ENCODE peak calls at places on chromosomes 2 and 18, in seven cellular contexts. U is pancreas; N is CD4-positive, CD25-positive, alpha-beta regulatory T cell; B is endothelial cell of umbilical vein; S is left lung; V is psoas muscle; M is adrenal gland. D is an unnamed sample.
A peak's percentile ranks its signal among the peaks of the same experiment; 100 is the strongest.

GRCh38 chr2:238060096-238060541 is 682 bp upstream of the SCLY start:
- DNase-seq in U (no peak), N (no peak), B (no peak), S (no peak), V (no peak), M (peak; percentile 46), D (no peak)

GRCh38 chr2:55524884-55525437 is 5.4 kb downstream of the CFAP36 start:
- DNase-seq in U (peak; percentile 32), N (no peak), B (no peak), S (no peak), V (no peak), M (no peak), D (no peak)

GRCh38 chr18:62741584-62741983 is 26.2 kb downstream of the PHLPP1 start:
- DNase-seq in U (no peak), N (no peak), B (no peak), S (no peak), V (no peak), M (no peak), D (no peak)

GRCh38 chr2:69054431-69054830 is 41.5 kb downstream of the ANTXR1 start:
- DNase-seq in U (no peak), N (no peak), B (no peak), S (no peak), V (no peak), M (no peak), D (no peak)

GRCh38 chr18:13823707-13824395 is at the start of gene MC5R:
- DNase-seq in U (peak; percentile 65), N (peak; percentile 44), B (peak; percentile 53), S (peak; percentile 91), V (peak; percentile 65), M (peak; percentile 71), D (peak; percentile 82)

GRCh38 chr2:206064077-206064476 is 21.9 kb downstream of the INO80D start:
- DNase-seq in U (no peak), N (no peak), B (no peak), S (no peak), V (no peak), M (no peak), D (no peak)

GRCh38 chr2:138516030-138516704 is 14.6 kb downstream of the SPOPL start:
- DNase-seq in U (no peak), N (no peak), B (peak; percentile 47), S (no peak), V (no peak), M (no peak), D (no peak)

GRCh38 chr2:19392191-19392590 is 33.8 kb upstream of the OSR1 start:
- DNase-seq in U (no peak), N (no peak), B (no peak), S (no peak), V (no peak), M (no peak), D (no peak)

GRCh38 chr2:50066858-50067257 is 912.5 kb upstream of the FSHR start:
- DNase-seq in U (no peak), N (no peak), B (no peak), S (no peak), V (no peak), M (no peak), D (no peak)

GRCh38 chr2:172674034-172674967 is 61.3 kb upstream of the RAPGEF4 start:
- DNase-seq in U (peak; percentile 58), N (no peak), B (peak; percentile 45), S (peak; percentile 87), V (peak; percentile 25), M (peak; percentile 62), D (peak; percentile 70)

GRCh38 chr2:76469066-76469465 is 758.4 kb upstream of the GCFC2 start:
- DNase-seq in U (no peak), N (no peak), B (peak; percentile 70), S (no peak), V (no peak), M (no peak), D (no peak)

GRCh38 chr2:224161712-224162111 is 122.6 kb upstream of the SERPINE2 start:
- DNase-seq in U (no peak), N (no peak), B (no peak), S (no peak), V (no peak), M (no peak), D (no peak)

GRCh38 chr2:28293416-28293815 is 99.2 kb upstream of the FOSL2 start:
- DNase-seq in U (no peak), N (no peak), B (no peak), S (no peak), V (no peak), M (no peak), D (no peak)

GRCh38 chr2:1455466-1455865 is 42.2 kb downstream of the TPO start:
- DNase-seq in U (no peak), N (no peak), B (no peak), S (no peak), V (no peak), M (no peak), D (no peak)

GRCh38 chr2:26325851-26326250 is 20.1 kb upstream of the SELENOI start:
- DNase-seq in U (no peak), N (no peak), B (peak; percentile 75), S (no peak), V (no peak), M (no peak), D (no peak)

GRCh38 chr2:184363213-184363612 is 235.1 kb upstream of the ZNF804A start:
- DNase-seq in U (no peak), N (no peak), B (no peak), S (no peak), V (no peak), M (no peak), D (no peak)

GRCh38 chr2:217147751-217148318 is 288.0 kb upstream of the TNP1 start:
- DNase-seq in U (no peak), N (no peak), B (no peak), S (no peak), V (no peak), M (no peak), D (no peak)

GRCh38 chr2:84894131-84894586 is 11.3 kb upstream of the TMSB10 start:
- DNase-seq in U (no peak), N (no peak), B (no peak), S (no peak), V (no peak), M (no peak), D (no peak)

GRCh38 chr2:222730346-222731065 is 59.0 kb downstream of the MOGAT1 start:
- DNase-seq in U (no peak), N (no peak), B (no peak), S (no peak), V (no peak), M (no peak), D (no peak)

GRCh38 chr2:74778381-74779371 is 55.3 kb upstream of the HK2 start:
- DNase-seq in U (no peak), N (no peak), B (no peak), S (no peak), V (no peak), M (no peak), D (no peak)

GRCh38 chr2:68916226-68916625 is 36.5 kb downstream of the GKN2 start:
- DNase-seq in U (no peak), N (no peak), B (no peak), S (no peak), V (no peak), M (no peak), D (no peak)

GRCh38 chr2:100834221-100834620 is 14.3 kb downstream of the NPAS2 start:
- DNase-seq in U (no peak), N (no peak), B (no peak), S (no peak), V (no peak), M (no peak), D (no peak)
- H3K27ac ChIP-seq in U (peak overlapping the region; percentile 39), N (no peak overlapping the region), B (no peak overlapping the region), S (no peak overlapping the region), V (no peak overlapping the region), M (no peak overlapping the region), D (no peak overlapping the region)

GRCh38 chr2:23698733-23699391 is 228.1 kb downstream of the ATAD2B start:
- DNase-seq in U (no peak), N (no peak), B (peak; percentile 30), S (no peak), V (no peak), M (peak; percentile 80), D (no peak)
- H3K4me3 ChIP-seq in U (no peak overlapping the region), N (no peak overlapping the region), B (no peak overlapping the region), S (no peak overlapping the region), V (no peak overlapping the region), M (no peak overlapping the region), D (no peak overlapping the region)

GRCh38 chr2:9657083-9657482 is 26.3 kb upstream of the YWHAQ start:
- DNase-seq in U (no peak), N (no peak), B (no peak), S (no peak), V (no peak), M (peak; percentile 60), D (no peak)

GRCh38 chr2:9654429-9655100 is 23.8 kb upstream of the YWHAQ start:
- DNase-seq in U (no peak), N (no peak), B (no peak), S (no peak), V (no peak), M (no peak), D (no peak)

GRCh38 chr2:9656270-9656766 is 25.5 kb upstream of the YWHAQ start:
- DNase-seq in U (no peak), N (no peak), B (peak; percentile 91), S (no peak), V (no peak), M (peak; percentile 70), D (no peak)

GRCh38 chr2:9653485-9654271 is 22.9 kb upstream of the YWHAQ start:
- DNase-seq in U (no peak), N (no peak), B (no peak), S (no peak), V (no peak), M (no peak), D (no peak)

GRCh38 chr2:9655441-9656269 is 24.9 kb upstream of the YWHAQ start:
- DNase-seq in U (no peak), N (no peak), B (peak; percentile 71), S (no peak), V (no peak), M (peak; percentile 57), D (no peak)
- H3K4me1 ChIP-seq in U (no peaks in the 10 kb centered on the region), N (peaks cover 13% of the 10 kb centered on the region), B (peaks cover 22% of the 10 kb centered on the region), S (no peaks in the 10 kb centered on the region), V (peaks cover 8% of the 10 kb centered on the region), M (no peaks in the 10 kb centered on the region), D (no peaks in the 10 kb centered on the region)

GRCh38 chr2:73238976-73239375 is 4.9 kb downstream of the CCT7 start:
- DNase-seq in U (no peak), N (no peak), B (peak; percentile 18), S (no peak), V (no peak), M (no peak), D (no peak)

GRCh38 chr2:73237168-73237567 is 3.1 kb downstream of the CCT7 start:
- DNase-seq in U (no peak), N (no peak), B (no peak), S (no peak), V (no peak), M (no peak), D (peak; percentile 4)

GRCh38 chr2:73235315-73236028 is 1.4 kb downstream of the CCT7 start:
- DNase-seq in U (no peak), N (no peak), B (peak; percentile 9), S (no peak), V (no peak), M (no peak), D (no peak)

GRCh38 chr2:73239776-73240175 is 5.7 kb downstream of the CCT7 start:
- DNase-seq in U (no peak), N (no peak), B (peak; percentile 77), S (no peak), V (no peak), M (no peak), D (no peak)

DNA sequence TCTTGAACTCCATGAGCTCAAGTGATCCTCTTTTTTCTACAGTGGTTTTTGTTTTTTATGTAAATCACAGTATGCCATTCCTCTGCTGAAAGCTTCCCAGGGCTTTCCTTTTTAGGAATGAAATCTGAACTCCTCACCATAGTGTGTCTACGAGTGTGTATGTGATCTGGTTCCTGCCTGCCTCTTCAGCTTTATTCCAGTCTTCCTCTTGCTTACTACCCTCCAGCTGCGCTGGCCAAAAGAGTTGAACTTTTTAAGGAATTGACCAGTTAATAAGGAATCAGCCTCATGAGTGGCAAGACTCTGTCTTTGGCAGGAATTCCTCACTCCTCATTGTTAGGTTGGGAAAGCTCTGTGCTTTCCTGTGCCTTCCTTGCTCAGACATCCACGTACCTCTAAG is 4.0 kb downstream of the CCT7 start:
- DNase-seq in U (no peak), N (no peak), B (no peak), S (no peak), V (no peak), M (no peak), D (no peak)
- H3K27ac ChIP-seq in U (no peak overlapping the region), N (peak overlapping the region; percentile 29), B (peak overlapping the region; percentile 9), S (no peak overlapping the region), V (peak overlapping the region; percentile 19), M (no peak overlapping the region), D (no peak overlapping the region)

D was measured in upper lobe of right lung.